ENCODE peak calls at places on chromosomes 16 and 17, in five cellular contexts. F, Y, K, W and Z are unnamed samples.

GRCh38 chr17:79950306-79950705 is 85.4 kb downstream of the TBC1D16 start:
- DNase-seq in F (no peak), Y (no peak), K (peak; percentile 24), W (no peak), Z (no peak)

GRCh38 chr16:1428511-1428910 is 2.4 kb upstream of the PERCC1 start:
- DNase-seq in F (no peak), Y (no peak), K (peak; percentile 58), W (peak; percentile 40), Z (peak; percentile 61)

GRCh38 chr16:51201604-51202003 is 50.5 kb upstream of the SALL1 start:
- DNase-seq in F (no peak), Y (no peak), K (no peak), W (no peak), Z (no peak)

GRCh38 chr16:54446639-54447038 is 160.1 kb upstream of the IRX3 start:
- DNase-seq in F (no peak), Y (no peak), K (peak; percentile 74), W (peak; percentile 98), Z (peak; percentile 84)

GRCh38 chr16:87169509-87169985 is 147.6 kb downstream of the C16orf95 start:
- DNase-seq in F (no peak), Y (no peak), K (peak; percentile 75), W (peak; percentile 61), Z (peak; percentile 60)

GRCh38 chr17:34307110-34307509 is 12.1 kb upstream of the CCL8 start:
- DNase-seq in F (no peak), Y (no peak), K (no peak), W (peak; percentile 67), Z (no peak)

GRCh38 chr17:62892870-62893338 is 73.1 kb upstream of the TANC2 start:
- DNase-seq in F (no peak), Y (no peak), K (peak; percentile 37), W (peak; percentile 87), Z (no peak)

GRCh38 chr16:70725024-70725911 is 39.4 kb upstream of the MTSS2 start:
- DNase-seq in F (no peak), Y (no peak), K (no peak), W (no peak), Z (peak; percentile 43)

GRCh38 chr17:20267459-20267842 is 199.9 kb downstream of the LGALS9B start:
- DNase-seq in F (no peak), Y (no peak), K (no peak), W (no peak), Z (no peak)

GRCh38 chr17:53538129-53538617 is 284.6 kb upstream of the KIF2B start:
- DNase-seq in F (no peak), Y (no peak), K (no peak), W (no peak), Z (no peak)

GRCh38 chr17:57832711-57833596 is 16.9 kb downstream of the MRPS23 start:
- DNase-seq in F (peak; percentile 53), Y (peak; percentile 17), K (peak; percentile 88), W (peak; percentile 89), Z (peak; percentile 90)

GRCh38 chr16:74372369-74372768 is 3.7 kb upstream of the NPIPB15 start:
- DNase-seq in F (no peak), Y (no peak), K (no peak), W (no peak), Z (no peak)

GRCh38 chr16:74743668-74744299 is 30.8 kb downstream of the FA2H start:
- DNase-seq in F (peak; percentile 40), Y (no peak), K (peak; percentile 87), W (peak; percentile 50), Z (peak; percentile 44)

GRCh38 chr17:27603870-27604794 is 26.9 kb upstream of the LGALS9 start:
- DNase-seq in F (no peak), Y (no peak), K (no peak), W (no peak), Z (no peak)

GRCh38 chr16:53091508-53092211 is 36.9 kb downstream of the CHD9 start:
- DNase-seq in F (no peak), Y (no peak), K (peak; percentile 88), W (peak; percentile 95), Z (peak; percentile 70)

GRCh38 chr16:81221731-81222130 is 16.8 kb upstream of the BCO1 start:
- DNase-seq in F (no peak), Y (no peak), K (no peak), W (no peak), Z (no peak)

GRCh38 chr17:337866-338265 is 14.7 kb downstream of the RPH3AL start:
- DNase-seq in F (no peak), Y (no peak), K (no peak), W (no peak), Z (no peak)

GRCh38 chr16:68090526-68090925 is 5.4 kb downstream of the NFATC3 start:
- DNase-seq in F (no peak), Y (no peak), K (no peak), W (no peak), Z (no peak)

GRCh38 chr16:1082266-1082951 is 9.9 kb downstream of the SSTR5 start:
- DNase-seq in F (no peak), Y (peak; percentile 26), K (peak; percentile 61), W (no peak), Z (no peak)